ENCODE peak calls at places on chromosome 1, in six cellular contexts. A is PC-3, Y is GM23248, W is SK-N-SH, B is GM23338, F is MM.1S. U is an unnamed sample. For H3K9me2, H3K27me3 and H3F3A, the result is how much of the 10 kb centered on the place peaks cover.

GRCh38 chr1:21324368-21325137 is 34.3 kb upstream of the ECE1 start:
- DNase-seq in B (no peak), A (peak), W (peak), F (no peak), Y (peak), U (peak)

GRCh38 chr1:155801149-155801548 is 55.9 kb downstream of the GON4L start:
- DNase-seq in B (no peak), F (no peak), W (no peak), A (peak), Y (peak), U (no peak)

GRCh38 chr1:200165493-200166220 is 138.1 kb downstream of the NR5A2 start:
- DNase-seq in A (no peak), B (no peak), W (no peak), Y (no peak), F (no peak), U (no peak)

GRCh38 chr1:168301664-168302320 is 21.1 kb downstream of the TBX19 start:
- DNase-seq in W (no peak), Y (peak), F (no peak), B (no peak), A (peak), U (peak)

GRCh38 chr1:55064071-55064581 is 24.8 kb downstream of the PCSK9 start:
- DNase-seq in Y (peak), W (peak), A (no peak), B (peak), F (peak), U (no peak)

GRCh38 chr1:45767035-45767434 is 16.6 kb upstream of the IPP start:
- DNase-seq in A (peak), F (no peak), Y (peak), B (no peak), W (no peak), U (no peak)

GRCh38 chr1:51063121-51063520 is 38.9 kb upstream of the C1orf185 start:
- DNase-seq in W (no peak), Y (peak), B (no peak), A (peak), F (no peak), U (peak)

GRCh38 chr1:185441608-185442007 is 124.6 kb upstream of the IVNS1ABP start:
- DNase-seq in A (peak), B (no peak), Y (peak), F (no peak), W (no peak), U (peak)

GRCh38 chr1:41365772-41366427 is 4.7 kb downstream of the FOXO6 start:
- DNase-seq in B (peak), F (no peak), A (no peak), W (no peak), Y (no peak), U (no peak)

GRCh38 chr1:235059221-235059620 is 69.4 kb downstream of the TOMM20 start:
- DNase-seq in B (no peak), Y (no peak), A (no peak), W (no peak), F (no peak), U (no peak)

GRCh38 chr1:184020855-184021254 is 16.7 kb downstream of the COLGALT2 start:
- DNase-seq in F (no peak), W (no peak), A (no peak), Y (no peak), B (no peak), U (no peak)

GRCh38 chr1:61486783-61487505 is 238.0 kb downstream of the TM2D1 start:
- DNase-seq in Y (no peak), W (peak), F (no peak), A (peak), B (no peak), U (peak)

GRCh38 chr1:16915627-16915973 is 6.1 kb upstream of the CROCC start:
- DNase-seq in W (peak), A (no peak), F (no peak), B (peak), Y (peak), U (no peak)

GRCh38 chr1:231172411-231172810 is 10.6 kb downstream of the TRIM67 start:
- DNase-seq in Y (no peak), B (no peak), W (no peak), F (no peak), A (peak), U (no peak)

GRCh38 chr1:155254228-155254713 is 1.0 kb downstream of the ENTREP3 start:
- DNase-seq in F (no peak), B (no peak), W (no peak), Y (no peak), A (no peak), U (no peak)

GRCh38 chr1:174976436-174977107 is 23.2 kb upstream of the CACYBP start:
- DNase-seq in F (no peak), B (no peak), A (peak), Y (peak), W (no peak), U (no peak)

GRCh38 chr1:98323906-98324358 is 337.6 kb upstream of the SNX7 start:
- DNase-seq in F (no peak), B (peak), Y (peak), W (no peak), A (peak), U (peak)

GRCh38 chr1:12112711-12113161 is 49.6 kb downstream of the TNFRSF8 start:
- DNase-seq in Y (peak), F (no peak), A (no peak), W (no peak), B (no peak), U (no peak)

GRCh38 chr1:155196103-155196892 is 11.4 kb downstream of the THBS3 start:
- DNase-seq in F (no peak), B (peak), A (no peak), W (no peak), Y (peak), U (no peak)

GRCh38 chr1:201608635-201609395 is 69.9 kb downstream of the NAV1 start:
- DNase-seq in Y (peak), B (no peak), A (no peak), W (no peak), F (no peak), U (no peak)

GRCh38 chr1:155134858-155135415 is 715 bp upstream of the SLC50A1 start:
- DNase-seq in F (peak), B (peak), W (peak), A (peak), Y (peak), U (peak)

GRCh38 chr1:47630346-47630745 is 192.5 kb downstream of the FOXD2 start:
- DNase-seq in W (no peak), F (no peak), A (no peak), B (no peak), Y (no peak), U (no peak)

GRCh38 chr1:77857557-77857956 is 30.9 kb upstream of the NEXN start:
- DNase-seq in B (no peak), A (no peak), F (no peak), W (no peak), Y (peak), U (no peak)

GRCh38 chr1:211133393-211133840 is 531 bp downstream of the KCNH1 start:
- DNase-seq in A (no peak), B (peak), F (no peak), W (peak), Y (peak), U (no peak)

GRCh38 chr1:201883786-201884185 is 4.9 kb upstream of the SHISA4 start:
- DNase-seq in A (peak), F (no peak), W (no peak), Y (peak), B (no peak), U (peak)

GRCh38 chr1:51088474-51088873 is 13.6 kb upstream of the C1orf185 start:
- DNase-seq in W (no peak), B (no peak), F (peak), Y (peak), A (peak), U (no peak)

GRCh38 chr1:33634806-33635205 is 162.4 kb downstream of the ZSCAN20 start:
- DNase-seq in Y (peak), A (peak), F (peak), B (peak), W (peak), U (no peak)

DNA sequence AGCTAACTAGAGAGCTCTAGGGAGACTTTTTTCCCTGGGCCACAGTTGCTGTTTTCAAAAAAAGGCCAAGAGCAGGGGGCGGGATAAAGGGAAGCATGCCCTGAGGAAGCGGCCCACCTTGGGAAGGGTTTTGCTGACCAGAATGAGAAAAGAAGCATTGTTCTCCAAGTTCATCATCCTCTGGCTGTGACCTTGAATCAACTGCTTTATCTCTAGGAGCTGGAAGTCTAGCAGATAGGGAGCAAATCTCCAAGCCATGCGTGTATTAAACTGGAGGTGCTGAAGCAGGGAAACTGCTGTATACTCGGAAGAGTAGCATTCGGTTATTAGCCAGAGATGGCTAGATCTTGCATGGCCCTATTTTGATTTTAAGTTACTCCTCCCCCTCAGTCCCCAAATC is 64.8 kb downstream of the ATP2B4 start:
- DNase-seq in A (no peak), Y (no peak), F (no peak), W (no peak), B (peak), U (no peak)
- H3K9me2 ChIP-seq in A (under half), Y (under half), F (under half), W (under half), B (under half), U (under half)

GRCh38 chr1:34928865-34929496 is 469 bp downstream of the DLGAP3 start:
- DNase-seq in A (no peak), B (peak), Y (no peak), W (peak), F (no peak), U (no peak)
- H3K27me3 ChIP-seq in A (half or more), B (half or more), Y (under half), W (under half), F (half or more), U (under half)

DNA sequence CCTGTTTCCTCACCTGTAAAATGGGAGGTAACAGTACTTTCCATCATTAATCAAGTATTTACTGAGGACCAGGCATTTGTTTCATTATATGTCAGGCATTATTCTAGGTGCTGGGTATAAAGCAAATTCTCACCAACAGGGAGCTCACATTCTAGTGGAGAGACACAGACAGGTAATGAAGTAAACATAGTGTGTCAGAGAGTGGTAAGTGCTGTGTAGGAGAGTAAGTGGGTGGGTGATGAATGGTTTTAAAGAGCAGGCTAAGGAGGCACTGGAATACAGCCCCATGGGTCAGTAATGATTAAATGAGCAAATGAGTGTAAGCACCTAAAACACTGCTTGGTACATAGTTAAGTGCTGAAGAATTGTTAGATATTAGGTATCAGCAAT is 60.4 kb downstream of the DNTTIP2 start:
- DNase-seq in B (no peak), F (no peak), A (no peak), W (no peak), Y (no peak), U (no peak)
- H3F3A ChIP-seq in B (under half), F (under half), A (under half), W (under half), Y (under half), U (under half)

DNA sequence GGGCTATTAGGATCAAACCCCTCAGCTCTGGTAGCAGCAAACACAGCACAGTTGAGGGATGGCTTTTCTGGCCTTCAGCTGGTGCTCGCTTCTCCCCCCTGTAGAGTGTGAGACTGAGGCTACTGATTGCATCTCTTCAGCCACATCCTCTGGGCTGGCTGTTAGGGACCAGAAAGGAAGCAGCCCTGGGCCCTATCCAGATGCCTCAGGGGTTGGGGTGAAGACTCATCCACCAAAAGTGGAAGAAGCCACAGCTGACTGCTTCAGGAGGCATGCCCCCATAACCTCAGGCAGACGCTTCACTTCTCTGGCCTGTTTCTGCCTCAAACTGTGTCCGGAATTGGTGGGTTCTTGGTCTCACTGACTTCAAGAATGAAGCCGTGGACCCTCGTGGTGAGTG is 6.2 kb upstream of the TMEM200B start:
- DNase-seq in A (no peak), W (no peak), F (no peak), Y (peak), B (no peak), U (no peak)
- H3K9me2 ChIP-seq in A (under half), W (under half), F (under half), Y (under half), B (under half), U (under half)

U was measured in PC-9.